ENCODE peak calls at places on chromosome 14, in four cellular contexts. M is brain microvascular endothelial cell; V is uterus; F is CD8-positive, alpha-beta T cell. N is an unnamed sample.

GRCh38 chr14:71311061-71311460 is 403.8 kb downstream of the PCNX1 start:
- DNase-seq in V (no peak), F (no peak), M (no peak), N (no peak)

GRCh38 chr14:58787601-58788000 is 149.8 kb downstream of the DACT1 start:
- DNase-seq in V (no peak), M (no peak), F (no peak), N (no peak)

GRCh38 chr14:68782091-68782981 is 10.5 kb downstream of the ZFP36L1 start:
- DNase-seq in M (no peak), F (peak), V (peak), N (no peak)

GRCh38 chr14:78902010-78902623 is 731.9 kb downstream of the NRXN3 start:
- DNase-seq in M (peak), V (no peak), F (no peak), N (peak)

GRCh38 chr14:102341566-102341965 is 21.1 kb downstream of the CINP start:
- DNase-seq in V (no peak), F (no peak), M (no peak), N (no peak)

GRCh38 chr14:75697918-75698317 is 36.9 kb downstream of the TTLL5 start:
- DNase-seq in V (no peak), M (no peak), F (no peak), N (no peak)

GRCh38 chr14:23366163-23366921 is 1.4 kb upstream of the EFS start:
- DNase-seq in V (peak), F (no peak), M (no peak), N (peak)

GRCh38 chr14:93655078-93655750 is 133.1 kb downstream of the PRIMA1 start:
- DNase-seq in V (peak), M (peak), F (no peak), N (peak)

GRCh38 chr14:64053694-64054669 is 201.2 kb downstream of the SYNE2 start:
- DNase-seq in V (no peak), F (no peak), M (peak), N (no peak)

GRCh38 chr14:106657460-106657859 is 1131.1 kb downstream of the TMEM121 start:
- DNase-seq in M (no peak), F (peak), V (no peak), N (no peak)
- TF ChIP-seq CTCF in M (no peak), F (peak), V (no peak), N (no peak)

GRCh38 chr14:19878029-19878642 is 3.2 kb downstream of the OR4K2 start:
- DNase-seq in M (no peak), F (no peak), V (no peak), N (no peak)
- TF ChIP-seq CTCF in M (peak), F (peak), V (no peak), N (peak)

GRCh38 chr14:51979399-51979709 is 10.0 kb upstream of the RTRAF start:
- DNase-seq in V (no peak), M (no peak), F (no peak), N (no peak)
- TF ChIP-seq CTCF in V (no peak), M (no peak), F (peak), N (no peak)

DNA sequence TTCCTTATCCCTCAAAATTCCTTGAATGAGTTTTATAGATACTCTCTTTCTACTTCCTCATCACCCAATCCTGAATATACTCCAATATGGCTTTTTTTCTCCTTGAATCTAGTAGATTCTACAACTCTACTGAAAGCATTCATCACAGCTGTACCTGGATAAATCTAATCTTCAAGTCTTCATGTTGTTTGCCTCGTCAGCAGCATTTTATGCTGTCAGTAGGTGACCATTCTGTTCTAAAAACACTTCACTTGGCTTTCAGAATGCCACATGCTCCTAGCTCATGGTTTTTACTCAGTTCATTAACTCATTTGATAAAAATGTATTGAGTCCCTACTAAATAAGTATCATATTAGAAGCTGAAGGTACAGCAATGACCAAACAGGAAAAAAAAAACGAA is 113.3 kb downstream of the NOVA1 start:
- DNase-seq in V (no peak), F (no peak), M (no peak), N (no peak)
- TF ChIP-seq CTCF in V (no peak), F (no peak), M (no peak), N (no peak)

DNA sequence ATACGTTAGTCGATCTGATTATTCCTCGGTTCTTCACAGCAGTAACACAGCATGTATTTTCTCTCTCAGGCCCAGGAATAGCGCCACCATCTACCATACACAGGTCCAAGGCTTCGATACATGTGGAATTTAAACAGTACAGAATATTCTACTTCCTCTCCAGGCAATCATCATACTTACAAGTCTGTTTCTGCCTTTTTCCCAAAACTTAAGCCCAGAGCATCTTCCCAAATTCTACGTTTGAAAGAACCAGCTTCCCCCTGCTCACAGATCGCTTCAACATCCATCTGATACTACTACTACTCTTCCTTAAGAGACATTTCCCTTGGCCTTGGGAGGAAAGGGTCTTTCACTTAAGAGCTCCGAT is 626 bp downstream of the TXNDC16 start:
- DNase-seq in V (no peak), M (peak), F (no peak), N (no peak)
- TF ChIP-seq CTCF in V (no peak), M (peak), F (no peak), N (no peak)

GRCh38 chr14:92105073-92105844 is 1.1 kb downstream of the ATXN3 start:
- DNase-seq in M (no peak), V (no peak), F (no peak), N (no peak)

GRCh38 chr14:92108345-92109254 is 2.2 kb upstream of the ATXN3 start:
- DNase-seq in V (no peak), F (no peak), M (no peak), N (peak)

GRCh38 chr14:92103363-92103762 is 3.0 kb downstream of the ATXN3 start:
- DNase-seq in V (no peak), M (no peak), F (no peak), N (no peak)

GRCh38 chr14:92105845-92106094 is 612 bp downstream of the ATXN3 start:
- DNase-seq in F (peak), V (peak), M (peak), N (peak)

GRCh38 chr14:92106095-92106937 is at the start of gene ATXN3:
- DNase-seq in M (peak), F (peak), V (peak), N (peak)
- TF ChIP-seq CTCF in M (peak), F (peak), V (peak), N (peak)

N was measured in neural crest cell.